ENCODE peak calls at places on chromosomes 7 and 10, in five cellular contexts. B, J, U, V and X are unnamed samples.
A peak's percentile ranks its signal among the peaks of the same experiment; 100 is the strongest.

GRCh38 chr7:133053321-133053891 is 28.5 kb downstream of the CHCHD3 start:
- DNase-seq in B (no peak), J (peak; percentile 88), U (no peak), V (no peak), X (peak; percentile 76)

GRCh38 chr7:101538596-101539459 is 90.3 kb downstream of the MYL10 start:
- DNase-seq in B (peak; percentile 62), J (no peak), U (peak; percentile 63), V (peak; percentile 68), X (no peak)

GRCh38 chr10:77026148-77026547 is 611.5 kb downstream of the KCNMA1 start:
- DNase-seq in B (no peak), J (no peak), U (no peak), V (no peak), X (no peak)

GRCh38 chr10:51832652-51833383 is 133.4 kb upstream of the CSTF2T start:
- DNase-seq in B (no peak), J (peak; percentile 32), U (peak; percentile 22), V (no peak), X (peak; percentile 21)

GRCh38 chr10:124992462-124993344 is 50.8 kb downstream of the ZRANB1 start:
- DNase-seq in B (peak; percentile 38), J (peak; percentile 44), U (peak; percentile 61), V (peak; percentile 67), X (peak; percentile 3)

GRCh38 chr7:130998993-130999602 is 265.1 kb upstream of the KLF14 start:
- DNase-seq in B (no peak), J (no peak), U (peak; percentile 38), V (no peak), X (no peak)

GRCh38 chr7:137583199-137583598 is 239.7 kb upstream of the PTN start:
- DNase-seq in B (no peak), J (no peak), U (no peak), V (no peak), X (no peak)

GRCh38 chr7:110839866-110840265 is 251.1 kb upstream of the LRRN3 start:
- DNase-seq in B (no peak), J (peak; percentile 4), U (peak; percentile 79), V (no peak), X (no peak)

GRCh38 chr7:35003679-35004278 is 33.5 kb downstream of the DPY19L1 start:
- DNase-seq in B (peak; percentile 10), J (peak; percentile 42), U (peak; percentile 98), V (no peak), X (peak; percentile 32)

GRCh38 chr10:110007701-110008517 is at the start of gene ADD3:
- DNase-seq in B (peak; percentile 98), J (peak; percentile 68), U (peak; percentile 85), V (peak; percentile 90), X (no peak)

GRCh38 chr10:12333382-12334185 is 15.8 kb upstream of the CAMK1D start:
- DNase-seq in B (peak; percentile 42), J (peak; percentile 87), U (peak; percentile 15), V (no peak), X (peak; percentile 94)

GRCh38 chr7:136594739-136595144 is 273.7 kb upstream of the CHRM2 start:
- DNase-seq in B (no peak), J (no peak), U (no peak), V (no peak), X (no peak)

GRCh38 chr7:32476816-32477648 is 13.1 kb downstream of the LSM5 start:
- DNase-seq in B (no peak), J (no peak), U (no peak), V (no peak), X (no peak)

GRCh38 chr10:57692255-57692980 is 575.3 kb downstream of the IPMK start:
- DNase-seq in B (no peak), J (peak; percentile 78), U (peak; percentile 34), V (no peak), X (peak; percentile 74)

GRCh38 chr7:128030999-128031681 is at the start of gene LRRC4:
- DNase-seq in B (peak; percentile 50), J (no peak), U (no peak), V (peak; percentile 47), X (no peak)

GRCh38 chr7:95470452-95470851 is 15.3 kb upstream of the ASB4 start:
- DNase-seq in B (no peak), J (no peak), U (peak; percentile 59), V (no peak), X (peak; percentile 3)

GRCh38 chr10:110547139-110547761 is 20.2 kb upstream of the SMC3 start:
- DNase-seq in B (no peak), J (peak; percentile 47), U (peak; percentile 50), V (no peak), X (no peak)

GRCh38 chr10:34297551-34298370 is 517.3 kb downstream of the PARD3 start:
- DNase-seq in B (no peak), J (no peak), U (peak; percentile 52), V (no peak), X (no peak)

GRCh38 chr10:44293306-44293778 is 91.6 kb downstream of the CXCL12 start:
- DNase-seq in B (no peak), J (no peak), U (no peak), V (no peak), X (no peak)

GRCh38 chr10:53765311-53765710 is 992.7 kb upstream of the MBL2 start:
- DNase-seq in B (no peak), J (no peak), U (peak; percentile 16), V (no peak), X (no peak)

GRCh38 chr10:104309980-104310978 is 28.0 kb downstream of the ITPRIP start:
- DNase-seq in B (peak; percentile 73), J (peak; percentile 84), U (no peak), V (no peak), X (peak; percentile 60)

GRCh38 chr10:126969310-126969709 is 64.1 kb downstream of the DOCK1 start:
- DNase-seq in B (no peak), J (no peak), U (peak; percentile 54), V (peak; percentile 47), X (no peak)

GRCh38 chr10:21292763-21293517 is 232.5 kb downstream of the SKIDA1 start:
- DNase-seq in B (peak; percentile 58), J (peak; percentile 97), U (peak; percentile 66), V (no peak), X (peak; percentile 96)

GRCh38 chr7:101562531-101563197 is 66.4 kb downstream of the MYL10 start:
- DNase-seq in B (no peak), J (no peak), U (no peak), V (no peak), X (no peak)

GRCh38 chr10:89566095-89566950 is 30.9 kb upstream of the SLC16A12 start:
- DNase-seq in B (no peak), J (no peak), U (no peak), V (no peak), X (no peak)

GRCh38 chr7:102317231-102318059 is 30.8 kb downstream of the SH2B2 start:
- DNase-seq in B (no peak), J (no peak), U (no peak), V (no peak), X (no peak)

GRCh38 chr10:94762393-94762792 is at the start of gene CYP2C19:
- DNase-seq in B (no peak), J (no peak), U (no peak), V (no peak), X (no peak)

GRCh38 chr7:103887050-103887449 is 102.4 kb downstream of the RELN start:
- DNase-seq in B (no peak), J (no peak), U (no peak), V (no peak), X (no peak)